ENCODE peak calls at places on chromosomes 16 and 17, in ten cellular contexts. Y, S, G, R, F, C, M, B, V and W are unnamed samples.

GRCh38 chr17:48470388-48471034 is 40.5 kb upstream of the SKAP1 start:
- DNase-seq in G (no peak), S (no peak), B (no peak), M (no peak), C (no peak), V (no peak), R (peak), F (peak), Y (no peak), W (no peak)

GRCh38 chr17:73316919-73317505 is 5.2 kb upstream of the CDC42EP4 start:
- DNase-seq in Y (no peak), R (no peak), S (no peak), C (no peak), F (peak), B (no peak), G (no peak), V (no peak), M (no peak), W (no peak)

GRCh38 chr17:19249681-19250080 is 12.5 kb downstream of the EPN2 start:
- DNase-seq in R (no peak), V (no peak), G (no peak), B (peak), S (no peak), F (peak), Y (peak), C (no peak), M (no peak), W (no peak)

GRCh38 chr17:28904800-28905199 is 1.9 kb upstream of the DHRS13 start:
- DNase-seq in B (no peak), R (no peak), F (no peak), G (no peak), M (no peak), Y (no peak), V (no peak), C (no peak), S (no peak), W (no peak)

GRCh38 chr17:27633312-27634025 is 2.5 kb downstream of the LGALS9 start:
- DNase-seq in B (no peak), Y (peak), V (no peak), R (peak), G (no peak), F (peak), M (no peak), S (peak), C (no peak), W (no peak)

GRCh38 chr17:4742629-4743028 is 2.9 kb upstream of the CXCL16 start:
- DNase-seq in M (no peak), R (no peak), Y (no peak), G (no peak), B (no peak), S (no peak), C (no peak), F (no peak), V (no peak), W (no peak)

GRCh38 chr17:31753011-31753410 is 106.0 kb downstream of the COPRS start:
- DNase-seq in F (no peak), G (no peak), V (no peak), M (no peak), B (no peak), R (no peak), S (no peak), Y (no peak), C (no peak), W (no peak)

GRCh38 chr16:4317471-4318170 is 1.8 kb downstream of the GLIS2 start:
- DNase-seq in G (no peak), C (no peak), R (peak), Y (peak), S (peak), M (no peak), V (no peak), B (peak), F (no peak), W (peak)

GRCh38 chr16:19844945-19845641 is 39.6 kb downstream of the GPRC5B start:
- DNase-seq in Y (peak), V (peak), F (peak), S (no peak), G (no peak), B (no peak), C (no peak), M (no peak), R (peak), W (no peak)

GRCh38 chr17:179066-179432 is 2.4 kb downstream of the DOC2B start:
- DNase-seq in Y (no peak), F (no peak), B (no peak), S (peak), G (no peak), M (no peak), R (no peak), C (no peak), V (no peak), W (no peak)

GRCh38 chr16:67562526-67562917 is at the start of gene CTCF:
- DNase-seq in B (no peak), S (peak), C (peak), R (peak), G (peak), F (peak), V (peak), M (peak), Y (peak), W (peak)

GRCh38 chr16:10228779-10229178 is 46.6 kb upstream of the GRIN2A start:
- DNase-seq in S (no peak), Y (no peak), B (no peak), G (no peak), F (no peak), R (no peak), C (no peak), V (no peak), M (no peak), W (no peak)

GRCh38 chr17:1422907-1423306 is 22.9 kb upstream of the YWHAE start:
- DNase-seq in R (peak), C (no peak), F (peak), B (peak), M (no peak), Y (no peak), G (no peak), S (no peak), V (peak), W (no peak)

GRCh38 chr17:15947331-15947730 is 2.4 kb downstream of the ADORA2B start:
- DNase-seq in B (peak), M (no peak), G (no peak), F (no peak), Y (no peak), R (no peak), S (no peak), V (no peak), C (no peak), W (no peak)

GRCh38 chr16:77480671-77481315 is 46.0 kb upstream of the ADAMTS18 start:
- DNase-seq in C (no peak), R (no peak), S (no peak), G (no peak), V (no peak), B (no peak), M (no peak), Y (no peak), F (no peak), W (no peak)

GRCh38 chr16:69561901-69562300 is 3.9 kb upstream of the NFAT5 start:
- DNase-seq in F (peak), S (no peak), R (no peak), M (no peak), V (no peak), Y (no peak), C (no peak), B (no peak), G (no peak), W (no peak)

GRCh38 chr17:67689534-67690177 is 28.1 kb upstream of the NOL11 start:
- DNase-seq in F (peak), B (no peak), S (peak), R (peak), V (peak), Y (peak), G (peak), C (peak), M (no peak), W (no peak)

GRCh38 chr17:77790143-77790829 is 168.2 kb upstream of the TNRC6C start:
- DNase-seq in C (no peak), R (no peak), M (no peak), B (no peak), V (no peak), Y (no peak), S (no peak), F (no peak), G (no peak), W (no peak)

GRCh38 chr17:43756176-43756575 is 2.4 kb downstream of the SOST start:
- DNase-seq in F (no peak), V (no peak), S (no peak), R (no peak), G (no peak), C (no peak), B (no peak), Y (no peak), M (no peak), W (no peak)

GRCh38 chr16:57906385-57907316 is 64.3 kb downstream of the CNGB1 start:
- DNase-seq in V (no peak), S (no peak), Y (no peak), M (no peak), G (peak), B (no peak), C (peak), R (no peak), F (no peak), W (no peak)

GRCh38 chr16:59635674-59636073 is 901.6 kb upstream of the GOT2 start:
- DNase-seq in G (no peak), C (no peak), M (no peak), R (no peak), V (no peak), Y (no peak), S (no peak), F (peak), B (no peak), W (no peak)

GRCh38 chr17:5399767-5400166 is 19.7 kb downstream of the NUP88 start:
- DNase-seq in R (no peak), V (no peak), C (no peak), S (no peak), F (peak), G (no peak), M (no peak), Y (no peak), B (no peak), W (no peak)

GRCh38 chr16:68264128-68265077 is at the start of gene SLC7A6:
- DNase-seq in R (peak), Y (peak), B (peak), S (peak), V (peak), M (peak), G (peak), F (peak), C (peak), W (peak)

GRCh38 chr17:68706351-68706750 is 105.2 kb upstream of the FAM20A start:
- DNase-seq in Y (no peak), B (no peak), G (no peak), R (no peak), M (no peak), S (no peak), F (no peak), V (no peak), C (no peak), W (no peak)

GRCh38 chr17:42325026-42325425 is 36.7 kb downstream of the STAT5A start:
- DNase-seq in F (peak), R (peak), B (peak), Y (no peak), S (no peak), G (no peak), M (no peak), C (no peak), V (peak), W (no peak)

GRCh38 chr17:69608808-69609494 is 194.5 kb downstream of the MAP2K6 start:
- DNase-seq in S (peak), G (no peak), M (no peak), Y (no peak), C (no peak), B (no peak), V (no peak), R (peak), F (peak), W (no peak)

GRCh38 chr16:48321307-48322036 is 63.7 kb downstream of the SIAH1 start:
- DNase-seq in M (no peak), G (no peak), B (no peak), C (no peak), V (no peak), R (no peak), Y (no peak), F (peak), S (no peak), W (no peak)

GRCh38 chr16:57276596-57276995 is 7.9 kb downstream of the PLLP start:
- DNase-seq in R (no peak), S (no peak), C (no peak), V (no peak), Y (no peak), M (no peak), G (no peak), F (no peak), B (no peak), W (no peak)

GRCh38 chr16:65510850-65511249 is 389.0 kb upstream of the CDH11 start:
- DNase-seq in V (no peak), C (no peak), R (no peak), Y (no peak), M (no peak), F (peak), S (no peak), G (no peak), B (no peak), W (no peak)

GRCh38 chr16:6209355-6209930 is 1111.8 kb upstream of the EEF2KMT start:
- DNase-seq in M (no peak), F (no peak), V (no peak), G (no peak), S (no peak), C (no peak), R (no peak), B (no peak), Y (no peak), W (no peak)

GRCh38 chr16:29761882-29762281 is 16.1 kb upstream of the C16orf54 start:
- DNase-seq in G (no peak), S (no peak), C (no peak), B (no peak), R (peak), V (no peak), M (no peak), F (no peak), Y (no peak), W (no peak)

GRCh38 chr16:57361384-57361783 is 2.8 kb downstream of the CCL22 start:
- DNase-seq in B (peak), M (no peak), C (no peak), V (no peak), S (peak), R (no peak), G (no peak), Y (no peak), F (no peak), W (no peak)

GRCh38 chr17:2435852-2436251 is 35.0 kb upstream of the MNT start:
- DNase-seq in B (no peak), Y (no peak), G (no peak), S (peak), R (no peak), F (no peak), V (no peak), M (no peak), C (no peak), W (no peak)

GRCh38 chr17:73594025-73594424 is 50.2 kb downstream of the SDK2 start:
- DNase-seq in M (no peak), C (no peak), B (no peak), V (no peak), S (no peak), R (no peak), F (no peak), G (no peak), Y (no peak), W (peak)

GRCh38 chr16:79392081-79392480 is 208.5 kb downstream of the MAF start:
- DNase-seq in M (no peak), R (no peak), C (no peak), G (no peak), S (no peak), Y (no peak), B (no peak), F (no peak), V (no peak), W (no peak)